ENCODE peak calls at places on chromosomes 5 and 9, in seven cellular contexts. B is frontal cortex; I is HAP-1; J is activated naive CD8-positive, alpha-beta T cell treated with anti-CD3 and anti-CD28 coated beads, Interleukin-2, amount 50 U/mL, for 24 hours; G is GM12891; U is mesothelial cell of epicardium; R is GM19239. X is an unnamed sample.

GRCh38 chr5:132138260-132138659 is 64.7 kb downstream of the CSF2 start:
- DNase-seq in J (no peak), U (no peak), R (no peak), I (no peak), G (no peak), B (no peak), X (no peak)

GRCh38 chr9:14616188-14616982 is 76.8 kb downstream of the ZDHHC21 start:
- DNase-seq in G (no peak), I (peak), B (no peak), R (peak), U (no peak), J (no peak), X (peak)

GRCh38 chr5:81826128-81826527 is 75.2 kb upstream of the SSBP2 start:
- DNase-seq in G (no peak), J (no peak), B (no peak), R (no peak), U (no peak), I (no peak), X (no peak)

GRCh38 chr9:4141201-4141750 is 158.6 kb downstream of the GLIS3 start:
- DNase-seq in R (no peak), B (no peak), G (no peak), J (no peak), U (no peak), I (no peak), X (no peak)

GRCh38 chr5:68918306-68918705 is 175.5 kb upstream of the SLC30A5 start:
- DNase-seq in J (no peak), R (no peak), U (no peak), I (no peak), G (no peak), B (no peak), X (no peak)

GRCh38 chr5:176771102-176771845 is 39.1 kb upstream of the UNC5A start:
- DNase-seq in U (no peak), B (no peak), I (no peak), G (no peak), J (no peak), R (no peak), X (no peak)

GRCh38 chr9:89719202-89719601 is 114.4 kb downstream of the GADD45G start:
- DNase-seq in I (no peak), U (no peak), B (no peak), J (no peak), R (no peak), G (no peak), X (no peak)

GRCh38 chr5:35237580-35238376 is 7.5 kb upstream of the PRLR start:
- DNase-seq in I (no peak), R (no peak), B (no peak), J (no peak), U (no peak), G (no peak), X (no peak)

GRCh38 chr5:118793652-118794051 is 194.7 kb downstream of the DTWD2 start:
- DNase-seq in B (no peak), R (no peak), U (no peak), I (no peak), G (no peak), J (no peak), X (no peak)